ENCODE peak calls at places on chromosomes 7 and 10, in eight cellular contexts. One of them, this sample, is unnamed.

GRCh38 chr10:909831-910230 is 21.7 kb downstream of the LARP4B start:
- DNase-seq in kidney tubule cell: peak; percentile 53
- DNase-seq in HCEC 1CT: no peak
- DNase-seq in fibroblast of lung: no peak
- DNase-seq in neural crest cell: no peak
- DNase-seq in EL: peak; percentile 61
- DNase-seq in epithelial cell of esophagus: no peak
- DNase-seq in activated naive CD8-positive, alpha-beta T cell treated with anti-CD3 and anti-CD28 coated beads, Interleukin-2, amount 50 U/mL, for 24 hours: no peak
- DNase-seq in this sample: no peak

GRCh38 chr7:44104880-44105771 is 981 bp downstream of the AEBP1 start:
- DNase-seq in HCEC 1CT: peak; percentile 65
- DNase-seq in kidney tubule cell: peak; percentile 72
- DNase-seq in EL: peak; percentile 80
- DNase-seq in epithelial cell of esophagus: peak; percentile 59
- DNase-seq in neural crest cell: no peak
- DNase-seq in fibroblast of lung: peak; percentile 64
- DNase-seq in activated naive CD8-positive, alpha-beta T cell treated with anti-CD3 and anti-CD28 coated beads, Interleukin-2, amount 50 U/mL, for 24 hours: no peak
- DNase-seq in this sample: no peak

GRCh38 chr10:117541909-117542705 is 439 bp upstream of the EMX2 start:
- DNase-seq in fibroblast of lung: peak; percentile 18
- DNase-seq in HCEC 1CT: no peak
- DNase-seq in epithelial cell of esophagus: peak; percentile 50
- DNase-seq in activated naive CD8-positive, alpha-beta T cell treated with anti-CD3 and anti-CD28 coated beads, Interleukin-2, amount 50 U/mL, for 24 hours: no peak
- DNase-seq in neural crest cell: peak; percentile 61
- DNase-seq in kidney tubule cell: peak; percentile 97
- DNase-seq in EL: peak; percentile 21
- DNase-seq in this sample: no peak

GRCh38 chr10:110960333-110960712 is 40.9 kb downstream of the SHOC2 start:
- DNase-seq in HCEC 1CT: no peak
- DNase-seq in neural crest cell: no peak
- DNase-seq in epithelial cell of esophagus: no peak
- DNase-seq in fibroblast of lung: no peak
- DNase-seq in kidney tubule cell: no peak
- DNase-seq in activated naive CD8-positive, alpha-beta T cell treated with anti-CD3 and anti-CD28 coated beads, Interleukin-2, amount 50 U/mL, for 24 hours: no peak
- DNase-seq in EL: no peak
- DNase-seq in this sample: no peak

GRCh38 chr10:99659868-99660366 is 608 bp downstream of the ENTPD7 start:
- DNase-seq in kidney tubule cell: peak; percentile 15
- DNase-seq in EL: no peak
- DNase-seq in fibroblast of lung: no peak
- DNase-seq in neural crest cell: no peak
- DNase-seq in epithelial cell of esophagus: peak; percentile 28
- DNase-seq in activated naive CD8-positive, alpha-beta T cell treated with anti-CD3 and anti-CD28 coated beads, Interleukin-2, amount 50 U/mL, for 24 hours: peak; percentile 7
- DNase-seq in HCEC 1CT: no peak
- DNase-seq in this sample: peak; percentile 13

GRCh38 chr10:132893090-132893489 is 49.3 kb downstream of the CFAP46 start:
- DNase-seq in EL: no peak
- DNase-seq in neural crest cell: no peak
- DNase-seq in activated naive CD8-positive, alpha-beta T cell treated with anti-CD3 and anti-CD28 coated beads, Interleukin-2, amount 50 U/mL, for 24 hours: no peak
- DNase-seq in HCEC 1CT: no peak
- DNase-seq in fibroblast of lung: no peak
- DNase-seq in kidney tubule cell: no peak
- DNase-seq in epithelial cell of esophagus: no peak
- DNase-seq in this sample: no peak

GRCh38 chr7:148402159-148402558 is 188.4 kb upstream of the C7orf33 start:
- DNase-seq in fibroblast of lung: peak; percentile 8
- DNase-seq in EL: no peak
- DNase-seq in neural crest cell: no peak
- DNase-seq in activated naive CD8-positive, alpha-beta T cell treated with anti-CD3 and anti-CD28 coated beads, Interleukin-2, amount 50 U/mL, for 24 hours: no peak
- DNase-seq in HCEC 1CT: no peak
- DNase-seq in kidney tubule cell: no peak
- DNase-seq in epithelial cell of esophagus: peak; percentile 79
- DNase-seq in this sample: no peak

GRCh38 chr7:48295572-48295971 is 124.3 kb downstream of the ABCA13 start:
- DNase-seq in activated naive CD8-positive, alpha-beta T cell treated with anti-CD3 and anti-CD28 coated beads, Interleukin-2, amount 50 U/mL, for 24 hours: no peak
- DNase-seq in EL: no peak
- DNase-seq in neural crest cell: no peak
- DNase-seq in epithelial cell of esophagus: no peak
- DNase-seq in HCEC 1CT: no peak
- DNase-seq in fibroblast of lung: no peak
- DNase-seq in kidney tubule cell: no peak
- DNase-seq in this sample: no peak

GRCh38 chr10:81873932-81874816 is 820 bp upstream of the NRG3 start:
- DNase-seq in activated naive CD8-positive, alpha-beta T cell treated with anti-CD3 and anti-CD28 coated beads, Interleukin-2, amount 50 U/mL, for 24 hours: no peak
- DNase-seq in kidney tubule cell: peak; percentile 72
- DNase-seq in HCEC 1CT: no peak
- DNase-seq in fibroblast of lung: no peak
- DNase-seq in EL: no peak
- DNase-seq in neural crest cell: peak; percentile 69
- DNase-seq in epithelial cell of esophagus: peak; percentile 44
- DNase-seq in this sample: no peak